ENCODE peak calls at places on chromosomes 5 and 9, in six cellular contexts. Y, D, P, Q, O and T are unnamed samples.

GRCh38 chr5:56440871-56441740 is 208.0 kb upstream of the ANKRD55 start:
- DNase-seq in D (no peak), Y (peak; percentile 89), O (peak; percentile 97), P (no peak), Q (peak; percentile 68), T (no peak)

GRCh38 chr5:90158131-90158530 is 251.4 kb downstream of the CETN3 start:
- DNase-seq in Q (no peak), P (no peak), O (no peak), Y (no peak), D (no peak), T (no peak)

GRCh38 chr5:179304871-179305270 is 40.4 kb downstream of the ADAMTS2 start:
- DNase-seq in O (no peak), P (no peak), Y (no peak), D (no peak), Q (no peak), T (no peak)

GRCh38 chr5:73701566-73701965 is 75.6 kb downstream of the ARHGEF28 start:
- DNase-seq in O (no peak), P (no peak), Y (no peak), D (no peak), Q (no peak), T (no peak)

GRCh38 chr5:138180183-138180782 is 1.4 kb downstream of the KIF20A start:
- DNase-seq in Q (peak; percentile 18), O (peak; percentile 65), Y (peak; percentile 81), P (no peak), D (no peak), T (peak; percentile 58)

GRCh38 chr9:76949865-76950264 is 44.0 kb upstream of the PRUNE2 start:
- DNase-seq in Q (no peak), Y (no peak), P (no peak), O (no peak), D (no peak), T (no peak)

GRCh38 chr9:69976165-69976564 is 67.5 kb upstream of the MAMDC2 start:
- DNase-seq in O (peak; percentile 72), D (no peak), Q (peak; percentile 94), Y (peak; percentile 23), P (no peak), T (no peak)

GRCh38 chr5:40841068-40841805 is at the start of gene CARD6:
- DNase-seq in Y (peak; percentile 62), P (no peak), Q (no peak), D (no peak), O (peak; percentile 67), T (peak; percentile 29)

GRCh38 chr9:12922209-12922914 is 147.5 kb downstream of the LURAP1L start:
- DNase-seq in P (no peak), O (no peak), D (no peak), Y (no peak), Q (no peak), T (no peak)

GRCh38 chr5:62592558-62592957 is 13.9 kb downstream of the LRRC70 start:
- DNase-seq in Y (no peak), D (no peak), O (no peak), Q (no peak), P (no peak), T (no peak)

GRCh38 chr5:57171818-57172465 is 1.9 kb upstream of the GPBP1 start:
- DNase-seq in Y (peak; percentile 47), P (no peak), D (no peak), Q (no peak), O (peak; percentile 20), T (no peak)

GRCh38 chr5:56814361-56814962 is 887 bp upstream of the MAP3K1 start:
- DNase-seq in Q (no peak), Y (peak; percentile 31), O (no peak), D (no peak), P (peak; percentile 69), T (peak; percentile 25)

GRCh38 chr5:36418172-36418979 is 116.7 kb upstream of the RANBP3L start:
- DNase-seq in P (no peak), O (peak; percentile 32), Y (no peak), Q (no peak), D (no peak), T (no peak)

GRCh38 chr5:33937017-33937699 is 972 bp downstream of the RXFP3 start:
- DNase-seq in O (peak; percentile 6), P (no peak), Q (no peak), D (no peak), Y (no peak), T (no peak)

GRCh38 chr5:142221091-142221860 is 103.5 kb downstream of the SPRY4 start:
- DNase-seq in O (peak; percentile 18), Q (no peak), P (no peak), D (no peak), Y (peak; percentile 55), T (no peak)

GRCh38 chr5:29024052-29024451 is 1985.7 kb upstream of the CDH9 start:
- DNase-seq in P (no peak), D (no peak), Q (no peak), O (no peak), Y (no peak), T (no peak)

DNA sequence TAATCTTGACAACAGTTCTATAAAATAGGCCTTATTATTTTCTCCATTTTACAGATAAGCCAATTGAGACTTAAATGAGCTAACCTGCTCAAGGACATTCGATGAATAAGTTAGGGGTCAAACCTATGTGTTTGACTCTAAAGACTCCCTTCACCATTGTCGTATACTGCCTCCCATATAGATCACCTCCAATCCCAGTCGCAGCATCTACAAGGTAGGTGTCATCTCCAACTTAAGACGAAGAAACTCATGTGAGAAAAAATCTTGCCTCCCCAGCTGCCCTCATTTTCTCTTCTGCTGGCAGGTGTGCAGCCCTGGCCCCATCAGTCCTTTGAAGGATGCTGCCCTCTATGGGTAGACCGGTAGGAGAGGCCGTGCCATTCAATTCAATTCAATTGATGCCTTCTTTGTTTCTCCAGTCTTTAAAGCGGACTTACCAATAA is 75.2 kb upstream of the SMARCA2 start:
- DNase-seq in Y (peak; percentile 35), P (no peak), Q (no peak), D (no peak), O (peak; percentile 16), T (peak; percentile 81)
- TF ChIP-seq CTCF in Y (peak; percentile 51), P (no peak), Q (peak; percentile 56), D (peak; percentile 37), O (peak; percentile 62), T (peak; percentile 83)

DNA sequence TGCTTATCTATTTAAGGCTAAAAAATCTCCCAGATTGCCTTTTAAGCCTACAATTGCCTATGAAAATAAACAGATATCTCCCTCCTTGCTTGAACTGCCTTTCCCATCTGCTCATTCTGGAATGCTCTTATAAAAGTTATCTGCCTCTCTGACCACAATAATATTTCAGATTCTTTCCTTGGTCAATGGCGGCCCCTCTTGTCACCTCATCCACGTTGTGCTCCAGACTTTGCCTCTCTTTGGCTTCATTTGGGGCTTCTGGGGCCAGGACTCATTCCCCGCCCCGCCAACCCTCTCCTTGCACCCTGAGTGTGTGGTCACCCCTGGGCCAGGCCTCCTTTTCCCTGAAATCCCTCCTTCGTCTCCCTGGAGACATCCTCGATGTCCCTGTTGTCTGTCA is 110.0 kb upstream of the RPS23 start:
- DNase-seq in O (peak; percentile 59), Y (no peak), P (no peak), D (no peak), Q (no peak), T (no peak)
- TF ChIP-seq CTCF in O (no peak), Y (no peak), P (no peak), D (no peak), Q (no peak), T (no peak)

GRCh38 chr9:124675261-124676158 is 95.6 kb downstream of the NR6A1 start:
- DNase-seq in D (no peak), Y (no peak), O (no peak), Q (no peak), P (no peak), T (no peak)
- TF ChIP-seq CTCF in D (no peak), Y (no peak), O (no peak), Q (no peak), P (no peak), T (no peak)

GRCh38 chr9:96875460-96876142 is 21.3 kb upstream of the ZNF782 start:
- DNase-seq in D (no peak), P (no peak), Q (peak; percentile 43), O (peak; percentile 83), Y (peak; percentile 91), T (peak; percentile 82)
- TF ChIP-seq CTCF in D (no peak), P (no peak), Q (peak; percentile 23), O (peak; percentile 35), Y (peak; percentile 21), T (peak; percentile 17)

DNA sequence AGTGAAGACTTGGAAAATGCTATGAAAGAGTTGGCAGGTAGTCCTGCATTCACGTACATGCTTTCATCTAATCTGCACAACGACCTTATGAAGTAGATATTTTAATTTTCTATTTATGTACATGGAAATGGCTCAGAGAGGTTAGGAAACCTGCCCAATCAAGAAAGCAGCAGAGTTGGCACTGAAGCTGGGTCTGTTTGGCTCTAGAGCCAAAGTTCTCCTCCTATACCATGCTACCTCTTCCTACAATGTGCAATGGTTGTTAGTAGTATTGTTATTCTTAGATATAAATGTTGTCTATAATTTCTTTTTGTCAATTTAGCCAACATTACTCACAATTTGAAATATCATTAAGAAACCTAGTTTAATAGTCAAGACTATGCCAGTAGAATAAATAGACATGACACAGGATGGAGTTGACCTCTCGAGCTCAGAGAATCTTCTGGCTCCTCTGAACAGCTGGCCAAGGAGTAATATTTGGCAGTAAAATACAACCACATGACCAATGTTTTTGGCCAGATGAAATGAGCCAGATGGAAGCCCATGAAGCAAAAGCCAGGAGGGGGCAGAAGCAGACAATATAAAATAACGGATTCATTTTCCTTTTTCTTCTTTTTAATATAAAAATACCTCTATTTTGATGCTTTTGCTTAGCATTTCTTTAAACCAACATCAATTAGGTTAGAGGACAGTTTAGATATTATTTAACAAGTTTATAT is 542.3 kb downstream of the PDE4D start:
- DNase-seq in P (no peak), Q (no peak), Y (no peak), D (no peak), O (peak; percentile 87), T (no peak)
- TF ChIP-seq CTCF in P (no peak), Q (no peak), Y (no peak), D (no peak), O (peak; percentile 42), T (no peak)

DNA sequence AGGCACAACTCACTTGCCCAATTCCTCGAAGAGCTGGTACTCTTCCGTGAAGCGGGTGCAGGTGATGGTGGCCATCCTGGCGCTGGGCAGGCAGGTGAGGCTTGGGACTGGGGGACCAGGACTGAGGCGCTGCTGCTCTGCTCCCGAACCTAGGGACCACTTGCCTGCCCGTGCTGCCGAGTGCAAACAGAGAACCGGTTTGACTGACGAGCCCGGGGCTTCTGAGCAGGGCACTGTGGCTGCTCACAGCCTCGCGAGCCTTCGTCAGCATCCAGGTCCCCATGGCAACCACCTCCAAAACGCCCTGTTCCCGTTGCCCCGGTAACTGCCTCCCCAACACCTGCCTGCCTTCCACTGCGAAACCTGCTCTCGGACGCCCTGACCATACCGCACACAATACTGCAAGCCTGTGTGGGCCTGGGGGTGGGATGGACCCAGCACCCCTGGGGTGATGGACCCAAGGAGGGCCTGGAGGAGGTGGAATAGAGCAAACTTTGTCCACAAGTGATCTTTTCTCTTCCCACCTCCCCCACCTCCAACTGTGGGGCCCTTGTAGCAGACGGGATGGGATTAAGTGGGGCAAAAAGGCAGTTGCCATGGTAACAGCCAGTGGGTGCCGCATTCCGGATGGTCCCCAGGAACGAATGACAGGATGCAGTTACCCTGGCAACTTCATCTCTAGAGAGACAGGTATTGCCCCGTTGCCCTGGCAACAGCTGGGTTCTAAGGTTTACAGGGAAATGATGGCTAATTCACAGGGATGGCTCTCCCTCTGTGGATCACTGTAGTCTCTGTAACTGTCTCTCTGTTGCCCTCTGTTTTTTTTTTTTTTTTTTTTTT is at the start of gene CAMK2A:
- DNase-seq in Q (no peak), O (no peak), D (no peak), P (no peak), Y (no peak), T (no peak)
- TF ChIP-seq CTCF in Q (no peak), O (no peak), D (no peak), P (no peak), Y (no peak), T (no peak)